ENCODE peak calls at places on chromosomes 2 and 18, in four cellular contexts. One of them, this sample, is unnamed.

GRCh38 chr2:237727363-237727762 is 71.2 kb upstream of the RBM44 start:
- DNase-seq in H9: no peak
- DNase-seq in neuronal stem cell: no peak
- DNase-seq in H1: no peak
- DNase-seq in this sample: no peak

GRCh38 chr2:196239622-196240587 is 68.5 kb upstream of the STK17B start:
- DNase-seq in H9: no peak
- DNase-seq in neuronal stem cell: no peak
- DNase-seq in H1: no peak
- DNase-seq in this sample: peak

GRCh38 chr18:10032331-10032979 is 118.6 kb downstream of the VAPA start:
- DNase-seq in H9: peak
- DNase-seq in neuronal stem cell: peak
- DNase-seq in H1: peak
- DNase-seq in this sample: no peak

GRCh38 chr2:62489162-62489561 is 16.8 kb downstream of the TMEM17 start:
- DNase-seq in H9: no peak
- DNase-seq in neuronal stem cell: no peak
- DNase-seq in H1: no peak
- DNase-seq in this sample: no peak

GRCh38 chr18:26547302-26548143 is 830 bp downstream of the KCTD1 start:
- DNase-seq in H9: peak
- DNase-seq in neuronal stem cell: peak
- DNase-seq in H1: no peak
- DNase-seq in this sample: peak

GRCh38 chr2:118530976-118531375 is 316.5 kb downstream of the EN1 start:
- DNase-seq in H9: no peak
- DNase-seq in neuronal stem cell: no peak
- DNase-seq in H1: no peak
- DNase-seq in this sample: no peak

GRCh38 chr2:208315081-208315788 is 49.2 kb downstream of the PIKFYVE start:
- DNase-seq in H9: no peak
- DNase-seq in neuronal stem cell: no peak
- DNase-seq in H1: no peak
- DNase-seq in this sample: no peak

GRCh38 chr2:84807063-84807485 is 73.8 kb downstream of the TRABD2A start:
- DNase-seq in H9: no peak
- DNase-seq in neuronal stem cell: no peak
- DNase-seq in H1: no peak
- DNase-seq in this sample: peak

GRCh38 chr2:70472256-70472905 is 81.2 kb downstream of the TGFA start:
- DNase-seq in H9: no peak
- DNase-seq in neuronal stem cell: no peak
- DNase-seq in H1: no peak
- DNase-seq in this sample: no peak

GRCh38 chr2:46772500-46772899 is 143.1 kb downstream of the MCFD2 start:
- DNase-seq in H9: no peak
- DNase-seq in neuronal stem cell: no peak
- DNase-seq in H1: no peak
- DNase-seq in this sample: no peak

GRCh38 chr2:101106453-101107181 is 44.6 kb downstream of the TBC1D8 start:
- DNase-seq in H9: no peak
- DNase-seq in neuronal stem cell: no peak
- DNase-seq in H1: no peak
- DNase-seq in this sample: peak

GRCh38 chr2:169955940-169956339 is 128.7 kb downstream of the UBR3 start:
- DNase-seq in H9: no peak
- DNase-seq in neuronal stem cell: no peak
- DNase-seq in H1: no peak
- DNase-seq in this sample: no peak

GRCh38 chr18:76672627-76673026 is 149.7 kb upstream of the ZNF236 start:
- DNase-seq in H9: no peak
- DNase-seq in neuronal stem cell: no peak
- DNase-seq in H1: no peak
- DNase-seq in this sample: peak

GRCh38 chr2:26245810-26246209 is 1.1 kb downstream of the HADHB start:
- DNase-seq in H9: no peak
- DNase-seq in neuronal stem cell: no peak
- DNase-seq in H1: no peak
- DNase-seq in this sample: peak

GRCh38 chr2:128439231-128440086 is 120.8 kb upstream of the HS6ST1 start:
- DNase-seq in H9: peak
- DNase-seq in neuronal stem cell: no peak
- DNase-seq in H1: no peak
- DNase-seq in this sample: no peak

GRCh38 chr2:36322108-36322507 is 33.5 kb upstream of the CRIM1 start:
- DNase-seq in H9: peak
- DNase-seq in neuronal stem cell: no peak
- DNase-seq in H1: no peak
- DNase-seq in this sample: peak

DNA sequence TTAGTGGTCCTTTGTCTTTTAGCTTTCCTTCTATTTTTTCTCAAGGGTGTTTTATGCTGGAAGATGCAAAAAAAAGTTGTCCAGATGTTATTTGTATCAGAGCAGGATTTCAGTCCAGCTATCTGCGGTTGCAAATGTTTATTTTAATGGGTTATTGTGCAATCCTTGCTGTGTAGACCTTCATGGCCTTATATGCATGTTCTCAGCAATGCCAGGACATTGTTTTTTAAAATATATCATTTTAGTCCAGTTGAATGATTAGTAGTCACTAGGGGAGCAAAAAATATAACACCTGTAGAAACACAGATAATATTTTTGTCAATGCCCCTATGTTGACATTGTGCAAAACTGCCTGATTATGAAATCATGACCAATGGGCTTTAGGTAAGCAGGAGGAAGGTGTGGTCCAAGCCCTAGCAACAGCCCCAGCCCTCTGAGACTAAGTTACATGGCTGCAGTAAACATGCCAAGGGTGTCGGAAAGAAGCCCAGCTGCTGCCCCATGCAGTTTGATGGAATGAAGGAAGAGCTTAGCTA is 638.2 kb upstream of the ZEB2 start:
- DNase-seq in H9: no peak
- DNase-seq in neuronal stem cell: no peak
- DNase-seq in H1: no peak
- DNase-seq in this sample: peak
- H2BK120ac ChIP-seq in H9: no peak
- H2BK120ac ChIP-seq in neuronal stem cell: no peak
- H2BK120ac ChIP-seq in H1: no peak
- H2BK120ac ChIP-seq in this sample: no peak

GRCh38 chr2:221726894-221727513 is 154.9 kb upstream of the EPHA4 start:
- DNase-seq in H9: no peak
- DNase-seq in neuronal stem cell: no peak
- DNase-seq in H1: no peak
- DNase-seq in this sample: no peak

GRCh38 chr2:221731432-221731831 is 159.3 kb upstream of the EPHA4 start:
- DNase-seq in H9: no peak
- DNase-seq in neuronal stem cell: peak
- DNase-seq in H1: no peak
- DNase-seq in this sample: no peak
- H2BK12ac ChIP-seq in H9: no peak
- H2BK12ac ChIP-seq in neuronal stem cell: no peak
- H2BK12ac ChIP-seq in H1: no peak
- H2BK12ac ChIP-seq in this sample: no peak

DNA sequence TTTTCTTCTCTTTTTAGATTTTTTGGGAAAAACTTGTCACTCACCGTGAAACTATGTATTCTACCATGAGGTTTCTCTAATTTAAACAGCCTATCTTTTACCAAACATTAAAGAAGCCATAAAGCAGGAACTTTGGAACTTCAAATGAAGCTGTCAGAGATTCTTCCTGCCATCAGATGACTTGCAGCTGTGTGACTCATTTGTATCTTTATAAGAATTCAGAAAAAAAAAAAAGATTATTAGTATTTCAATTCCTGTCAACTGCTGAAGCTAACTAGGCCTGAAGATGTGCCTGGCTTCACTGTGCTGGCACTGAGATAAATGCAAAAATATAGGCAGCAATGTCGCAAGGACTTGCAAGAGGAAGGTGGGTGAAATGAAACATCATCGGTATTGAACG is 1399.1 kb upstream of the PIK3C3 start:
- DNase-seq in H9: no peak
- DNase-seq in neuronal stem cell: no peak
- DNase-seq in H1: no peak
- DNase-seq in this sample: peak
- H2BK120ac ChIP-seq in H9: no peak
- H2BK120ac ChIP-seq in neuronal stem cell: no peak
- H2BK120ac ChIP-seq in H1: no peak
- H2BK120ac ChIP-seq in this sample: no peak

DNA sequence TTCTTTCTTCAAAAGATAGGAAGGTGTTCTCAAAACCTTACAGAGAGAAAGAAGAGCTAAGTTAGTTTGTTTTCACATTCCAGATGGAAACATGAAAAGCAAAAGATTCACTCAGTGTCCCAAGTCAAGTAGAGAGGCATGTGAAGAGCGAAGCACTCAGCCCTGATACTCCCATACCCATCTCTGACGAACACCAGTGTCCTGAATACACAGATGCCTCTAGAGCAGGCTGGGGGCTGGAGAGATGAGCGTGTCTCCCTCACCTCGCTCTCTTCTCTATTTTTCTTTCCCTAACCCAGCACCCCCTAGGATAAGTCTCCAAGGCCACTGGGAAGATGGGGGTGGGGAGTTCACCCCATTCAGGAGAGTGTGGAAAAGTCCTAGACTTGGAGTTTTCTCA is 227.8 kb downstream of the TMEM163 start:
- DNase-seq in H9: no peak
- DNase-seq in neuronal stem cell: no peak
- DNase-seq in H1: no peak
- DNase-seq in this sample: no peak
- H2BK12ac ChIP-seq in H9: no peak
- H2BK12ac ChIP-seq in neuronal stem cell: no peak
- H2BK12ac ChIP-seq in H1: no peak
- H2BK12ac ChIP-seq in this sample: no peak

GRCh38 chr18:73708596-73708995 is 439.0 kb downstream of the FBXO15 start:
- DNase-seq in H9: no peak
- DNase-seq in neuronal stem cell: no peak
- DNase-seq in H1: no peak
- DNase-seq in this sample: no peak
- H2BK120ac ChIP-seq in H9: no peak
- H2BK120ac ChIP-seq in neuronal stem cell: no peak
- H2BK120ac ChIP-seq in H1: no peak
- H2BK120ac ChIP-seq in this sample: no peak

GRCh38 chr2:216768908-216769401 is 73.6 kb upstream of the IGFBP5 start:
- DNase-seq in H9: no peak
- DNase-seq in neuronal stem cell: no peak
- DNase-seq in H1: no peak
- DNase-seq in this sample: no peak
- H2BK12ac ChIP-seq in H9: no peak
- H2BK12ac ChIP-seq in neuronal stem cell: peak
- H2BK12ac ChIP-seq in H1: no peak
- H2BK12ac ChIP-seq in this sample: no peak

GRCh38 chr2:43482974-43483373 is 112.9 kb downstream of the THADA start:
- DNase-seq in H9: no peak
- DNase-seq in neuronal stem cell: no peak
- DNase-seq in H1: no peak
- DNase-seq in this sample: peak
- H2BK120ac ChIP-seq in H9: no peak
- H2BK120ac ChIP-seq in neuronal stem cell: no peak
- H2BK120ac ChIP-seq in H1: no peak
- H2BK120ac ChIP-seq in this sample: no peak

GRCh38 chr18:73987247-73987980 is 160.2 kb downstream of the FBXO15 start:
- DNase-seq in H9: no peak
- DNase-seq in neuronal stem cell: no peak
- DNase-seq in H1: no peak
- DNase-seq in this sample: no peak

GRCh38 chr18:73990241-73990640 is 157.4 kb downstream of the FBXO15 start:
- DNase-seq in H9: no peak
- DNase-seq in neuronal stem cell: no peak
- DNase-seq in H1: no peak
- DNase-seq in this sample: no peak

GRCh38 chr18:73991570-73991969 is 156.1 kb downstream of the FBXO15 start:
- DNase-seq in H9: no peak
- DNase-seq in neuronal stem cell: no peak
- DNase-seq in H1: no peak
- DNase-seq in this sample: no peak

GRCh38 chr18:73986711-73987110 is 160.9 kb downstream of the FBXO15 start:
- DNase-seq in H9: no peak
- DNase-seq in neuronal stem cell: no peak
- DNase-seq in H1: no peak
- DNase-seq in this sample: no peak

DNA sequence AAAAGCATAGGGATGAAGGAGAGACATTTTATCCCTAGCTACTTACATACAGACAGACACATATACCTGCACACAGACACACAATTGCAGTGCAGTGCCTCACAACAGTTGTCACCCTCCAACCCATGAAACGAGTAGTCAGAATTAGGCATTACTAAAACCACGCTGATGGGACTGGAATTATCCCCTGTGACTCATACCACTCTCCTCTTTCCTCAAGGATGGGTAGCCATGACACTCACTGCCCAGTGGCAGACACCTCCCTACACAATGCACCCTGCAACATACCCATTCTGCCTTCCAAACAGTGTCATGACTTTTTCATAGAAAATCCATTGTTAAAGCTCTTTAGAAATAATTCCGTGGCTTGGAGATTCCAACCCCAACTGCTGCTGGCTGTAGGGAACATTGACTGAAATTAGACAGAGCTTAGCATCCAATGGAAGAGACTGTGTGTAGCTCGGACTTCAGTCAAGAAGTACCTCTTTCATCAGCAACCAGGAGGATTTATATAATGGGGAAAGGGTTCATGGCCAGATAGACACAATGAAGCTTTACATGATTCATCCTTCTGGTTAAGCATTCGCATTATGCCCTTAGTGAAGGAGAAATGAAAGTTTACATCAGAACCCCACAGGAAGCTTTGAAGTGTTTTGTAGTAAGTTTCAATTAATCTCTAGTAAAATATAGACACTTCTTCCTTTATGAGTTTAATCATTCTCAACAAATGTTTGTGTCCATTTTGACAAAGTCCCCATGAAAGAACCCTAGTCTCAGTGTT is 155.2 kb downstream of the FBXO15 start:
- DNase-seq in H9: no peak
- DNase-seq in neuronal stem cell: no peak
- DNase-seq in H1: no peak
- DNase-seq in this sample: no peak
- H2BK12ac ChIP-seq in H9: no peak
- H2BK12ac ChIP-seq in neuronal stem cell: no peak
- H2BK12ac ChIP-seq in H1: no peak
- H2BK12ac ChIP-seq in this sample: no peak

This sample was measured in mesenchymal stem cell.